ENCODE peak calls at places on chromosomes 5 and 9, in seven cellular contexts. Q is Calu3; X is neuronal stem cell; I is aorta; D is activated CD4-positive, alpha-beta T cell treated with anti-CD3 and anti-CD28 coated beads for 24 hours; R is EL; Z is pons. P is an unnamed sample.

GRCh38 chr9:10479172-10479571 is 133.6 kb downstream of the PTPRD start:
- DNase-seq in Q (no peak), X (no peak), I (no peak), D (no peak), R (no peak), Z (no peak), P (no peak)

GRCh38 chr9:16869961-16870605 is 387 bp downstream of the BNC2 start:
- DNase-seq in Q (no peak), X (no peak), I (peak), D (no peak), R (peak), Z (no peak), P (no peak)

GRCh38 chr9:114273461-114273881 is 49.4 kb upstream of the ORM1 start:
- DNase-seq in Q (no peak), X (no peak), I (peak), D (no peak), R (no peak), Z (no peak), P (no peak)

GRCh38 chr9:123157216-123157615 is 111.2 kb downstream of the STRBP start:
- DNase-seq in Q (no peak), X (no peak), I (no peak), D (no peak), R (no peak), Z (no peak), P (no peak)

GRCh38 chr5:160846642-160847041 is 5.4 kb downstream of the ATP10B start:
- DNase-seq in Q (no peak), X (no peak), I (no peak), D (no peak), R (no peak), Z (peak), P (no peak)

GRCh38 chr5:96962540-96962991 is 26.7 kb downstream of the LNPEP start:
- DNase-seq in Q (no peak), X (no peak), I (no peak), D (no peak), R (no peak), Z (no peak), P (no peak)

GRCh38 chr5:78286288-78286687 is 8.2 kb downstream of the AP3B1 start:
- DNase-seq in Q (no peak), X (no peak), I (no peak), D (no peak), R (no peak), Z (no peak), P (no peak)

GRCh38 chr9:133823189-133824105 is 85.3 kb upstream of the SARDH start:
- DNase-seq in Q (no peak), X (no peak), I (no peak), D (no peak), R (no peak), Z (no peak), P (no peak)

GRCh38 chr5:37187465-37187977 is 61.7 kb downstream of the CPLANE1 start:
- DNase-seq in Q (no peak), X (no peak), I (no peak), D (no peak), R (no peak), Z (no peak), P (no peak)

GRCh38 chr5:110478899-110479298 is 247.6 kb downstream of the TMEM232 start:
- DNase-seq in Q (no peak), X (no peak), I (no peak), D (no peak), R (peak), Z (no peak), P (no peak)

GRCh38 chr9:105233836-105234235 is 10.6 kb upstream of the SLC44A1 start:
- DNase-seq in Q (no peak), X (no peak), I (no peak), D (no peak), R (no peak), Z (no peak), P (no peak)

P was measured in endothelial cell.